ENCODE peak calls at places on chromosomes 2 and 18, in eight cellular contexts. X is skeletal muscle cell, J is uterus, P is upper lobe of left lung, M is GM12865, A is IMR-90, Y is lower lobe of right lung, U is WERI-Rb-1. K is an unnamed sample.

GRCh38 chr18:74831571-74832250 is 234.0 kb downstream of the ZNF407 start:
- DNase-seq in P (no peak), X (peak), M (no peak), Y (no peak), A (peak), U (no peak), J (no peak), K (no peak)

GRCh38 chr2:27587025-27587424 is 4.2 kb downstream of the ZNF512 start:
- DNase-seq in X (no peak), M (peak), U (no peak), A (no peak), Y (no peak), P (no peak), J (no peak), K (no peak)

GRCh38 chr2:225660262-225661091 is 261.0 kb downstream of the NYAP2 start:
- DNase-seq in Y (peak), U (peak), M (peak), P (no peak), J (peak), X (no peak), A (peak), K (peak)

GRCh38 chr2:191109888-191110287 is 40.9 kb downstream of the STAT4 start:
- DNase-seq in Y (no peak), X (no peak), A (no peak), U (no peak), P (no peak), M (peak), J (no peak), K (no peak)

GRCh38 chr2:181812106-181812745 is 79.3 kb upstream of the ITPRID2 start:
- DNase-seq in Y (no peak), J (no peak), X (no peak), P (no peak), A (peak), U (no peak), M (no peak), K (no peak)

GRCh38 chr2:74789278-74789677 is 44.6 kb upstream of the HK2 start:
- DNase-seq in M (no peak), J (no peak), A (no peak), X (no peak), Y (no peak), U (no peak), P (no peak), K (no peak)

GRCh38 chr18:76476665-76477561 is 18.1 kb downstream of the ZNF516 start:
- DNase-seq in X (peak), A (peak), Y (no peak), P (no peak), M (peak), U (no peak), J (no peak), K (no peak)

GRCh38 chr2:79660552-79660951 is 147.7 kb downstream of the CTNNA2 start:
- DNase-seq in A (peak), J (no peak), X (no peak), P (no peak), M (no peak), Y (no peak), U (no peak), K (no peak)

GRCh38 chr18:77095356-77096030 is 37.1 kb downstream of the MBP start:
- DNase-seq in U (no peak), M (no peak), X (no peak), A (no peak), Y (no peak), P (no peak), J (peak), K (no peak)

GRCh38 chr2:46072146-46072820 is 224.9 kb upstream of the EPAS1 start:
- DNase-seq in X (peak), A (peak), J (no peak), Y (no peak), U (no peak), P (no peak), M (no peak), K (no peak)

GRCh38 chr2:29317801-29318485 is 202.7 kb downstream of the CLIP4 start:
- DNase-seq in A (no peak), J (no peak), U (no peak), P (no peak), X (no peak), M (no peak), Y (no peak), K (no peak)

GRCh38 chr18:52897611-52898010 is 557.6 kb downstream of the DCC start:
- DNase-seq in J (no peak), P (no peak), U (no peak), Y (no peak), X (no peak), A (no peak), M (no peak), K (no peak)

GRCh38 chr2:217705461-217705860 is 297.3 kb downstream of the TNS1 start:
- DNase-seq in P (no peak), Y (no peak), X (no peak), U (no peak), A (peak), J (no peak), M (no peak), K (no peak)

GRCh38 chr2:239663364-239663924 is 262.6 kb upstream of the HDAC4 start:
- DNase-seq in J (no peak), M (no peak), X (no peak), U (no peak), Y (no peak), P (no peak), A (no peak), K (no peak)

GRCh38 chr2:122136071-122136470 is 380.6 kb downstream of the TSN start:
- DNase-seq in M (peak), X (no peak), U (peak), A (peak), P (no peak), Y (no peak), J (no peak), K (no peak)

GRCh38 chr2:42045956-42046748 is 1.7 kb upstream of the PKDCC start:
- DNase-seq in J (no peak), X (no peak), P (no peak), A (no peak), M (no peak), Y (no peak), U (peak), K (no peak)

GRCh38 chr2:96403481-96403880 is 67.9 kb downstream of the NCAPH start:
- DNase-seq in P (peak), Y (no peak), A (no peak), U (no peak), M (no peak), J (no peak), X (no peak), K (no peak)

GRCh38 chr2:102001767-102002142 is 10.0 kb downstream of the IL1R2 start:
- DNase-seq in M (no peak), J (no peak), Y (no peak), U (no peak), X (no peak), A (no peak), P (no peak), K (no peak)

GRCh38 chr18:74472312-74472711 is 15.2 kb upstream of the DIPK1C start:
- DNase-seq in J (no peak), P (no peak), Y (no peak), A (no peak), U (no peak), X (no peak), M (no peak), K (no peak)

GRCh38 chr2:179454443-179455218 is 190.0 kb upstream of the SESTD1 start:
- DNase-seq in U (no peak), J (no peak), Y (no peak), A (peak), P (no peak), M (no peak), X (peak), K (no peak)

GRCh38 chr2:235026649-235027557 is 75.1 kb downstream of the SH3BP4 start:
- DNase-seq in Y (peak), A (peak), P (no peak), X (no peak), M (no peak), J (peak), U (no peak), K (peak)
- H3K4me3 ChIP-seq in Y (no peak), A (no peak), P (no peak), X (no peak), M (no peak), J (no peak), U (no peak), K (no peak)

DNA sequence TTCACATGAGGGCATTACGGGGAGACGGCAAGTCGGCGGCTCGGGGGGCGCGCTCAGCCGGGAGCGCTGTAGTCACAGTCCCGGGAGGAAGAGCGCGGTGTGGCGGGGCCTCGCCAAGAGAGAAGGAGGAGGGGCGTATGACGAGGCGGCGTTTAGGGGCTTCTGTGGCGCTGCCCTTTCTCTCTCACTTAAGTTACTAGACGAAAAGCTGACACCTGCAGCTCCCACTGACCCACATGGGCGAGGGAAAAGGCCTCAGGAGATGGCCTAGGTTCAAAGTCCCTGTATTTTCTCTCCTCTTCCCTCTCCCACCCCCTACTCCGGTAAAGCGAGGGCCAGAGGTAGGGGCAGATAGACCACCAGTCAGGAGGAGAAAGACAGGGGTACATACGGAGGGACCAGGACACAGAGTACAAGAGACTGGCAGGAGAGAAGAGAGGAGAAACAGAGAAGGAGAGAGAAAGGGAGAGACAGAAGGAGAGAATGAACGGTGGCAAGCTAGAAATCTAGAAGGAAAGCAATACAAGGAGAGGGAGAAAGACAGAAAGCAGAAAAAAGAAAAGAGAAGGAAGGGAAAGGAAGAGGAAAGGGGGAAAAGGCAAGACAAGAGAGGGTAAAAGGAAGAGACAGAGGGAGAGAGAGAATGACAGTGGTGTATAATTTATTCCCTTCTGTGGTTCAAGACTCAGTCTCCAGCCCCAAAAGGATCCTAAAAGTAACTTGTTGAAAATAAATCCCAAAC is 3.8 kb downstream of the SIX2 start:
- DNase-seq in X (no peak), A (no peak), U (no peak), Y (no peak), P (peak), M (no peak), J (no peak), K (no peak)
- H3K4me3 ChIP-seq in X (peak), A (no peak), U (no peak), Y (no peak), P (no peak), M (no peak), J (no peak), K (peak)

DNA sequence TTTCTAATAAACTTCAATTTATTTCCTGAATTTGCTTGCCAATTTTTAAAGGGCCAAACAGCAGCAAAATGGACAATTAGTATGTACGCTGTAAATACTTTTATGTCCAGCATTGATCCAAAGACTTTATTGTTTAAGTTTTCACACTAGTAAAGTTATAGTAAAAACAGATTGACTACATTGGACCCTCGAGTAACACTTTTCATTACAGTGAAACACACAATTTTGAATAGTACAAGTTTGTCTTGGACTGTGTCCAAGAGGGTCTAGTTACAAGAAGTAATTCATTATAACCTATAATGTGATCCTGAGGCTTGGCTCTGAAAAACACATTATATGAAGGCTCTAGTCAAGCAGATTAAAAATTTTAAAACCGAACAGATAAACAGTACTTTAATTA is 11.4 kb upstream of the RBBP8 start:
- DNase-seq in P (no peak), Y (no peak), U (no peak), A (no peak), M (no peak), X (no peak), J (no peak), K (no peak)
- H3K4me3 ChIP-seq in P (no peak), Y (no peak), U (no peak), A (no peak), M (no peak), X (no peak), J (no peak), K (peak)

DNA sequence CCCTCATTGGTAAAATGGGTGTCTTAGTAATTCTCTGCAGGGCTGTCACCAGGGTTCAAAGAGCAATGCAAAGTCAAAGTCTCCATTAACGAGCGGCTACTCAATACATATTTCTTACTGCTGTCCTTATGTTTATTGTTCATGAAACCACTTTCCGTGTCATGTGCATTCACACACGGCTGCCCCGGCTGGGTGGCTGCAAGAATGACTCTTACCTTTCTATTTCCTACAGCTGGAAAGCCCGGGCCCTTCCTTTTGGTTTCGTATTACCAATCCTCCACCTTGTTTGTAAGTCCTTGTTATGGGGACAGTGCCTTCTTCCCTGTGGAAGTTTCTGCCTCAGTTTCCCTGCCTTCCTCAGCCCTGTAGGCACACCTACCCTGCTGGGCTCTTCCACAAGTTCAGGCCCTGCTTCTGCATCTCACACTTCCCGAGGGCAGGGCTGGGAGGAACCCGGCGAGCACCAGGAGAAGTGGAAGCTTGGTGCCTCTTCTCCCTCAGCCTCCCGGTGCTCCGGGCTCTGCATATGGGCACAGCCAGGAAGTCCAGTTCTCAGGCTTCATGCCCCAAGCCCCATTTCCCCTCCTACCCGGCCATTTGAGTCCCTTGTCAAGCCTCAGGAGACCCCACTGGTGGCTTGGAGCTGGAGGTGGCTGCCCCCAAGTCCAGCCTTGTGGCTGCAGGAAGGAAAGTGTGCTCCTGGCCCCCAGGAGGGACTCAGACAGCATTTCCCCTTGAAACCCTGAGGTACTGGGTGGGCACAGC is 18.7 kb upstream of the ACKR3 start:
- DNase-seq in P (no peak), Y (no peak), A (no peak), J (no peak), M (peak), X (no peak), U (no peak), K (no peak)
- H3K4me3 ChIP-seq in P (no peak), Y (no peak), A (no peak), J (no peak), M (peak), X (no peak), U (no peak), K (no peak)

GRCh38 chr2:54724560-54725342 is 1.3 kb downstream of the EML6 start:
- DNase-seq in Y (peak), J (peak), M (peak), X (no peak), A (no peak), P (peak), U (peak), K (no peak)
- H3K4me3 ChIP-seq in Y (peak), J (peak), M (peak), X (peak), A (peak), P (peak), U (peak), K (peak)

GRCh38 chr2:97714084-97714949 is 941 bp downstream of the ZAP70 start:
- DNase-seq in P (peak), A (no peak), Y (no peak), U (peak), M (no peak), J (no peak), X (no peak), K (no peak)

GRCh38 chr2:97712693-97713295 is 582 bp upstream of the ZAP70 start:
- DNase-seq in J (no peak), Y (no peak), M (no peak), U (no peak), A (no peak), P (peak), X (no peak), K (no peak)

GRCh38 chr2:97711394-97711711 is 2.0 kb upstream of the ZAP70 start:
- DNase-seq in P (no peak), A (no peak), Y (no peak), J (no peak), U (no peak), M (no peak), X (no peak), K (no peak)

GRCh38 chr2:97714950-97715652 is 1.7 kb downstream of the ZAP70 start:
- DNase-seq in U (no peak), M (no peak), Y (no peak), A (no peak), P (no peak), X (no peak), J (no peak), K (no peak)

GRCh38 chr2:97713296-97714083 is at the start of gene ZAP70:
- DNase-seq in Y (no peak), P (peak), M (peak), U (peak), A (no peak), J (no peak), X (no peak), K (peak)
- H3K4me3 ChIP-seq in Y (peak), P (peak), M (no peak), U (no peak), A (no peak), J (no peak), X (no peak), K (peak)

K was measured in breast epithelium.